ENCODE peak calls at places on chromosomes 1 and 21, in six cellular contexts. One of them, this sample, is unnamed.

GRCh38 chr1:55071477-55071876 is 32.1 kb downstream of the PCSK9 start:
- DNase-seq in H1: peak
- DNase-seq in K562: peak
- DNase-seq in HepG2: peak
- DNase-seq in WTC11: peak
- DNase-seq in GM12878: no peak
- DNase-seq in this sample: no peak

GRCh38 chr1:228150458-228151169 is 884 bp downstream of the GJC2 start:
- DNase-seq in GM12878: no peak
- DNase-seq in HepG2: peak
- DNase-seq in WTC11: peak
- DNase-seq in H1: no peak
- DNase-seq in K562: peak
- DNase-seq in this sample: no peak

GRCh38 chr1:212749924-212750535 is 41.5 kb downstream of the NSL1 start:
- DNase-seq in HepG2: peak
- DNase-seq in GM12878: peak
- DNase-seq in H1: no peak
- DNase-seq in K562: peak
- DNase-seq in WTC11: no peak
- DNase-seq in this sample: peak

GRCh38 chr1:109272831-109273547 is 10.0 kb downstream of the PSRC1 start:
- DNase-seq in HepG2: no peak
- DNase-seq in H1: no peak
- DNase-seq in GM12878: no peak
- DNase-seq in K562: no peak
- DNase-seq in WTC11: no peak
- DNase-seq in this sample: no peak

GRCh38 chr1:43373034-43373940 is 5.5 kb upstream of the ELOVL1 start:
- DNase-seq in H1: no peak
- DNase-seq in GM12878: no peak
- DNase-seq in K562: no peak
- DNase-seq in WTC11: no peak
- DNase-seq in HepG2: no peak
- DNase-seq in this sample: peak

GRCh38 chr1:111813440-111814304 is 58.0 kb downstream of the DDX20 start:
- DNase-seq in H1: no peak
- DNase-seq in K562: peak
- DNase-seq in GM12878: no peak
- DNase-seq in HepG2: peak
- DNase-seq in WTC11: peak
- DNase-seq in this sample: no peak

GRCh38 chr21:27532081-27532480 is 565.2 kb upstream of the ADAMTS5 start:
- DNase-seq in K562: no peak
- DNase-seq in HepG2: peak
- DNase-seq in WTC11: no peak
- DNase-seq in H1: no peak
- DNase-seq in GM12878: no peak
- DNase-seq in this sample: no peak

GRCh38 chr21:33824156-33824941 is 91.3 kb downstream of the ATP5PO start:
- DNase-seq in H1: no peak
- DNase-seq in WTC11: no peak
- DNase-seq in GM12878: no peak
- DNase-seq in HepG2: no peak
- DNase-seq in K562: no peak
- DNase-seq in this sample: no peak

GRCh38 chr21:17925900-17926299 is 106.7 kb upstream of the C21orf91 start:
- DNase-seq in GM12878: no peak
- DNase-seq in H1: no peak
- DNase-seq in WTC11: no peak
- DNase-seq in K562: peak
- DNase-seq in HepG2: peak
- DNase-seq in this sample: no peak

GRCh38 chr1:192553741-192554140 is 21.8 kb upstream of the RGS1 start:
- DNase-seq in GM12878: no peak
- DNase-seq in WTC11: no peak
- DNase-seq in K562: no peak
- DNase-seq in H1: no peak
- DNase-seq in HepG2: no peak
- DNase-seq in this sample: no peak

GRCh38 chr1:43414634-43415223 is 25.0 kb downstream of the SZT2 start:
- DNase-seq in WTC11: peak
- DNase-seq in GM12878: no peak
- DNase-seq in H1: peak
- DNase-seq in HepG2: peak
- DNase-seq in K562: peak
- DNase-seq in this sample: peak

GRCh38 chr1:55823521-55824296 is 608.5 kb upstream of the USP24 start:
- DNase-seq in HepG2: no peak
- DNase-seq in H1: no peak
- DNase-seq in WTC11: no peak
- DNase-seq in K562: no peak
- DNase-seq in GM12878: no peak
- DNase-seq in this sample: no peak

GRCh38 chr21:22083899-22084298 is 1085.7 kb downstream of the NCAM2 start:
- DNase-seq in H1: no peak
- DNase-seq in WTC11: no peak
- DNase-seq in K562: no peak
- DNase-seq in GM12878: no peak
- DNase-seq in HepG2: no peak
- DNase-seq in this sample: no peak

GRCh38 chr1:38004284-38005101 is 821 bp downstream of the FHL3 start:
- DNase-seq in K562: peak
- DNase-seq in GM12878: no peak
- DNase-seq in WTC11: peak
- DNase-seq in HepG2: no peak
- DNase-seq in H1: no peak
- DNase-seq in this sample: no peak

GRCh38 chr1:207393610-207394009 is 60.5 kb upstream of the CR2 start:
- DNase-seq in H1: no peak
- DNase-seq in K562: no peak
- DNase-seq in HepG2: no peak
- DNase-seq in GM12878: no peak
- DNase-seq in WTC11: no peak
- DNase-seq in this sample: peak

GRCh38 chr1:183953031-183953430 is 84.5 kb downstream of the COLGALT2 start:
- DNase-seq in WTC11: no peak
- DNase-seq in K562: no peak
- DNase-seq in GM12878: no peak
- DNase-seq in H1: no peak
- DNase-seq in HepG2: no peak
- DNase-seq in this sample: no peak

GRCh38 chr21:45327458-45328197 is 39.9 kb upstream of the POFUT2 start:
- DNase-seq in GM12878: no peak
- DNase-seq in K562: no peak
- DNase-seq in H1: no peak
- DNase-seq in HepG2: no peak
- DNase-seq in WTC11: no peak
- DNase-seq in this sample: no peak

DNA sequence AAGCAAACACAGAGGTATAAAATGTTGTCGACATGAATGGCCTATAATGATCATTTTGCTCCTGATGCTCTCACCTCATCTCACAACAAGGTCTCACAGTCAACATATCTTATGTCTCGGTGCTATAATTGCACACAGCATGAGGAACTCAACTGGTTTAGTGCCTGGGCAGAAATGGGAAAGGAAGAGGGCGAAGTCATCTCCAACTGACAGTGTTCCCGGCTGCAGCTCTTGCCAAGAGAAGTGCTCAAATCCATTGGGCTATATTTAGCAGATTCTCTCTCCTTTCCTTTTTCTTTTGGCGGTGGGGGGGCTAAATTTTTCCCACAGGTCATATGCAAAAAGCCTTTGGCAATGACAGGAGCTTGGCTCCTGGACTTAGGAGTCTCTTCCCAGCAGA is 53.0 kb downstream of the SLC45A1 start:
- DNase-seq in GM12878: no peak
- DNase-seq in H1: no peak
- DNase-seq in K562: no peak
- DNase-seq in HepG2: no peak
- DNase-seq in WTC11: no peak
- DNase-seq in this sample: no peak
- TF ChIP-seq ATF3 in GM12878: no peak
- TF ChIP-seq ATF3 in H1: no peak
- TF ChIP-seq ATF3 in K562: no peak
- TF ChIP-seq ATF3 in HepG2: no peak
- TF ChIP-seq ATF3 in WTC11: no peak
- TF ChIP-seq ATF3 in this sample: no peak

GRCh38 chr1:215402147-215402546 is 165.0 kb upstream of the KCTD3 start:
- DNase-seq in GM12878: no peak
- DNase-seq in H1: no peak
- DNase-seq in K562: no peak
- DNase-seq in HepG2: no peak
- DNase-seq in WTC11: no peak
- DNase-seq in this sample: no peak

GRCh38 chr1:215406927-215407326 is 160.2 kb upstream of the KCTD3 start:
- DNase-seq in WTC11: no peak
- DNase-seq in HepG2: no peak
- DNase-seq in H1: no peak
- DNase-seq in K562: no peak
- DNase-seq in GM12878: no peak
- DNase-seq in this sample: no peak

GRCh38 chr1:215405211-215405610 is 161.9 kb upstream of the KCTD3 start:
- DNase-seq in H1: no peak
- DNase-seq in GM12878: no peak
- DNase-seq in K562: no peak
- DNase-seq in HepG2: no peak
- DNase-seq in WTC11: no peak
- DNase-seq in this sample: no peak

GRCh38 chr1:215407575-215407974 is 159.5 kb upstream of the KCTD3 start:
- DNase-seq in H1: no peak
- DNase-seq in WTC11: no peak
- DNase-seq in HepG2: no peak
- DNase-seq in K562: no peak
- DNase-seq in GM12878: no peak
- DNase-seq in this sample: no peak
- TF ChIP-seq ATF3 in H1: no peak
- TF ChIP-seq ATF3 in WTC11: no peak
- TF ChIP-seq ATF3 in HepG2: no peak
- TF ChIP-seq ATF3 in K562: no peak
- TF ChIP-seq ATF3 in GM12878: no peak
- TF ChIP-seq ATF3 in this sample: no peak

GRCh38 chr1:211541715-211542477 is 37.1 kb downstream of the SLC30A1 start:
- DNase-seq in K562: no peak
- DNase-seq in H1: no peak
- DNase-seq in WTC11: no peak
- DNase-seq in GM12878: no peak
- DNase-seq in HepG2: peak
- DNase-seq in this sample: no peak
- TF ChIP-seq ATF3 in K562: no peak
- TF ChIP-seq ATF3 in H1: no peak
- TF ChIP-seq ATF3 in WTC11: no peak
- TF ChIP-seq ATF3 in GM12878: no peak
- TF ChIP-seq ATF3 in HepG2: no peak
- TF ChIP-seq ATF3 in this sample: no peak

GRCh38 chr1:234842726-234843641 is 233.0 kb upstream of the IRF2BP2 start:
- DNase-seq in WTC11: no peak
- DNase-seq in H1: no peak
- DNase-seq in HepG2: no peak
- DNase-seq in GM12878: peak
- DNase-seq in K562: peak
- DNase-seq in this sample: no peak

GRCh38 chr1:234844479-234845031 is 234.6 kb upstream of the IRF2BP2 start:
- DNase-seq in HepG2: no peak
- DNase-seq in WTC11: no peak
- DNase-seq in H1: no peak
- DNase-seq in GM12878: no peak
- DNase-seq in K562: no peak
- DNase-seq in this sample: no peak

GRCh38 chr1:234845836-234846235 is 235.9 kb upstream of the IRF2BP2 start:
- DNase-seq in HepG2: no peak
- DNase-seq in H1: no peak
- DNase-seq in WTC11: no peak
- DNase-seq in K562: no peak
- DNase-seq in GM12878: no peak
- DNase-seq in this sample: no peak

GRCh38 chr1:234841710-234842231 is 231.8 kb upstream of the IRF2BP2 start:
- DNase-seq in H1: no peak
- DNase-seq in K562: peak
- DNase-seq in HepG2: no peak
- DNase-seq in WTC11: no peak
- DNase-seq in GM12878: no peak
- DNase-seq in this sample: no peak

GRCh38 chr1:234845097-234845660 is 235.2 kb upstream of the IRF2BP2 start:
- DNase-seq in H1: no peak
- DNase-seq in WTC11: no peak
- DNase-seq in HepG2: no peak
- DNase-seq in GM12878: peak
- DNase-seq in K562: no peak
- DNase-seq in this sample: no peak
- TF ChIP-seq ATF3 in H1: no peak
- TF ChIP-seq ATF3 in WTC11: no peak
- TF ChIP-seq ATF3 in HepG2: no peak
- TF ChIP-seq ATF3 in GM12878: no peak
- TF ChIP-seq ATF3 in K562: no peak
- TF ChIP-seq ATF3 in this sample: no peak

GRCh38 chr1:160777486-160778089 is 18.4 kb upstream of the LY9 start:
- DNase-seq in HepG2: peak
- DNase-seq in GM12878: no peak
- DNase-seq in WTC11: peak
- DNase-seq in H1: no peak
- DNase-seq in K562: peak
- DNase-seq in this sample: peak
- TF ChIP-seq ATF3 in HepG2: no peak
- TF ChIP-seq ATF3 in GM12878: no peak
- TF ChIP-seq ATF3 in WTC11: no peak
- TF ChIP-seq ATF3 in H1: no peak
- TF ChIP-seq ATF3 in K562: no peak
- TF ChIP-seq ATF3 in this sample: no peak